ENCODE peak calls at places on chromosomes 16 and 17, in five cellular contexts. D is IMR-90, Y is H1, Q is mesenchymal stem cell, S is H9. F is an unnamed sample.

GRCh38 chr16:49490321-49490705 is 116.7 kb downstream of the C16orf78 start:
- DNase-seq in S (no peak), Q (no peak), D (no peak), Y (no peak), F (no peak)

GRCh38 chr17:12098568-12098967 is 77.9 kb downstream of the MAP2K4 start:
- DNase-seq in Q (no peak), Y (no peak), D (no peak), S (no peak), F (no peak)

GRCh38 chr17:33968350-33969044 is 286.6 kb upstream of the CCL2 start:
- DNase-seq in D (no peak), Q (no peak), S (peak), Y (no peak), F (no peak)

GRCh38 chr17:66468241-66469087 is 166.1 kb downstream of the PRKCA start:
- DNase-seq in D (peak), S (no peak), Y (no peak), Q (peak), F (no peak)

GRCh38 chr17:2718150-2718938 is 6.8 kb upstream of the CLUH start:
- DNase-seq in S (no peak), Q (no peak), Y (no peak), D (no peak), F (no peak)

GRCh38 chr17:77884019-77884418 is 74.5 kb upstream of the TNRC6C start:
- DNase-seq in Y (no peak), Q (peak), D (peak), S (peak), F (peak)

GRCh38 chr16:768428-768827 is 7.9 kb downstream of the MSLN start:
- DNase-seq in Q (no peak), Y (no peak), S (no peak), D (no peak), F (no peak)

GRCh38 chr16:84569382-84569987 is 48.4 kb downstream of the COTL1 start:
- DNase-seq in Q (no peak), D (no peak), S (no peak), Y (no peak), F (no peak)

GRCh38 chr16:14489460-14489859 is 140.6 kb downstream of the PARN start:
- DNase-seq in Y (no peak), D (peak), Q (peak), S (peak), F (no peak)

GRCh38 chr16:57559075-57559790 is 16.8 kb downstream of the ADGRG5 start:
- DNase-seq in D (no peak), S (no peak), Y (no peak), Q (no peak), F (no peak)

GRCh38 chr17:50903604-50904521 is 37.7 kb upstream of the TOB1 start:
- DNase-seq in Y (no peak), S (no peak), Q (peak), D (peak), F (no peak)

GRCh38 chr17:72118588-72119279 is 2.1 kb upstream of the SOX9 start:
- DNase-seq in Q (peak), D (peak), S (peak), Y (no peak), F (peak)

GRCh38 chr17:76383645-76384221 is 676 bp upstream of the SPHK1 start:
- DNase-seq in Q (peak), D (peak), Y (no peak), S (peak), F (peak)

GRCh38 chr17:28523186-28523585 is 17.0 kb downstream of the FOXN1 start:
- DNase-seq in S (no peak), D (no peak), Y (no peak), Q (no peak), F (no peak)

GRCh38 chr17:16107165-16107770 is 107.6 kb downstream of the TTC19 start:
- DNase-seq in Y (no peak), Q (peak), D (no peak), S (no peak), F (no peak)

GRCh38 chr17:21228845-21229244 is 14.9 kb upstream of the TMEM11 start:
- DNase-seq in D (no peak), Q (no peak), S (no peak), Y (no peak), F (no peak)

GRCh38 chr16:88768041-88768876 is 16.8 kb downstream of the PIEZO1 start:
- DNase-seq in Y (no peak), S (no peak), Q (peak), D (peak), F (no peak)

GRCh38 chr17:41959030-41959335 is 7.6 kb upstream of the CNP start:
- DNase-seq in Q (no peak), S (no peak), D (peak), Y (no peak), F (no peak)

GRCh38 chr16:24698314-24698713 is 31.1 kb upstream of the TNRC6A start:
- DNase-seq in Y (no peak), S (no peak), Q (no peak), D (no peak), F (no peak)

GRCh38 chr16:32116080-32116479 is 137.0 kb upstream of the TP53TG3D start:
- DNase-seq in D (no peak), S (no peak), Q (no peak), Y (no peak), F (no peak)

GRCh38 chr16:83980794-83981193 is 12.8 kb downstream of the NECAB2 start:
- DNase-seq in S (no peak), Q (no peak), Y (no peak), D (no peak), F (no peak)

GRCh38 chr16:87371261-87371866 is 12.2 kb downstream of the FBXO31 start:
- DNase-seq in D (no peak), S (no peak), Y (no peak), Q (peak), F (no peak)

GRCh38 chr17:50603340-50603739 is 31.3 kb upstream of the ABCC3 start:
- DNase-seq in S (peak), D (no peak), Y (no peak), Q (no peak), F (no peak)

GRCh38 chr16:59058261-59058660 is 324.1 kb upstream of the GOT2 start:
- DNase-seq in D (no peak), Y (no peak), S (no peak), Q (no peak), F (no peak)

GRCh38 chr17:74182041-74182783 is 21.3 kb upstream of the RPL38 start:
- DNase-seq in Q (no peak), D (no peak), S (no peak), Y (no peak), F (no peak)

GRCh38 chr17:35447494-35447893 is 1.1 kb downstream of the SLFN13 start:
- DNase-seq in D (no peak), Y (no peak), S (no peak), Q (no peak), F (no peak)

GRCh38 chr17:82315703-82316358 is 1.6 kb downstream of the CD7 start:
- DNase-seq in S (no peak), Y (no peak), D (no peak), Q (no peak), F (no peak)

GRCh38 chr16:68752602-68753001 is 15.5 kb downstream of the CDH1 start:
- DNase-seq in S (no peak), Y (no peak), Q (no peak), D (no peak), F (no peak)

GRCh38 chr17:28346199-28346580 is 10.6 kb downstream of the TNFAIP1 start:
- DNase-seq in S (no peak), Q (no peak), D (no peak), Y (no peak), F (no peak)

DNA sequence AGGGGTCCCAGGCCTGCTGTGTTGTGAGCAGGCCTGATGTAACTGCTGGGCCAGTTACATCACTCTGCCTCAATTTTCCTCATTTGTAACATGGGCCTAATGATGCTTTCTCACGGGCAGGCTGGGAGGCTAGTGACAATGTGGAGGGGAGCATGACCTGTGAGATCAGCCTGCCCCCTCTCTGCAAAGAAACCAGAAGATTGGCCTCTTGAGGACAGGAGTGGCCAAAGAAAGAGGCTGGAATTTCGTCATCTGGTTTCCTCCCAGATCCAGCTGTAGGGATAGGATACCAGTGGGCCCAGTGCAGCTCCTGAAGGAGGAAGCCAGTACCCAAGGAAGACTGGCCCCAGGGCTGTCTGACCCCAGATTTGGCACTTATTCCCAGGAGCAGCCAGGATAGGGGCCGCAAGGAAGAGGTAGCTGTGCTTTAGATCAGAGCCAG is 615 bp upstream of the SREBF1 start:
- DNase-seq in S (peak), Q (peak), Y (no peak), D (peak), F (no peak)
- H2BK15ac ChIP-seq in S (no peak), Q (peak), Y (peak), D (peak), F (peak)

DNA sequence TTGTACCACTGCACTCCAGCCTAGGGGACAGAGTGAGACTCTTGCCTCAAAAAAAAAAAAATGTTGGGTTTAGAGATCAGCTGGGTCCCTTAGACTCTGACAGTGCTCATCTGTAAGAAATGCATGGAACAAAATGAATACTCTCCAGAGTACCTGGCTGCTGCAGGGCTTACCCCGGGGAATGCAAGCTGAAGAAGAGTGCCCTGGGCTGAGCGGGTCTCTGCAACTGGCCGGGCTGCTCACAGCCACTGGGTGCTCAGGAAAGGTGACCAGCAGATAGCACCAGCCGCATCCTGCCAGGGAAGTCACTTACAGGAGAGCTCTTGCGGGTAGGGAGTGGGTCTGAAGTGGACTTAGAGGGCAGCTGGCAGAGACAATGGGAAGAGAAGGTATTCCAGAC is 82.1 kb downstream of the GAS7 start:
- DNase-seq in Q (no peak), S (no peak), D (no peak), Y (no peak), F (no peak)
- H2BK15ac ChIP-seq in Q (no peak), S (no peak), D (peak), Y (peak), F (no peak)

GRCh38 chr16:11328172-11329079 is 16.8 kb upstream of the RMI2 start:
- DNase-seq in S (peak), Q (peak), Y (peak), D (peak), F (peak)
- H2BK15ac ChIP-seq in S (no peak), Q (peak), Y (peak), D (peak), F (no peak)

DNA sequence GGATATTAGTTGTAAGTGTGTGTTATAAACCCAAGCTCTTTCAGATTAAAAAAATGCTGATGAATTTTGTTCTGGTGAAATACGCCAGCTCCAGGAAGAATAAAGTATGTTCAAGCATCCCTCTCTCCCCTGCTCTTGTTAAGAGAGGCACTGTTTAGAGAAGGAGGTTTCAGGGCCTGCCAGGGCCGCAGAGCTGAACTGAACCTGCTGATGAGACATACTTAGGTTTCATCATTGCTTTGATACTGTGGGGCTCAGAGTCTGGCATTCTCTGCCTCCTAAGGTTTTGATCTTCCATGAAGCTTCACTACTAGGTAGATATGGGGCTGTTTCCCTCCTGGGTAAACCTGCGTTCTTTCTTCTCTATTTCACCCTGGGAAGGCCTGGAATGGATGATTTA is 175.3 kb upstream of the FAM20A start:
- DNase-seq in S (no peak), Y (no peak), D (peak), Q (peak), F (no peak)
- H2BK15ac ChIP-seq in S (no peak), Y (no peak), D (no peak), Q (no peak), F (no peak)

DNA sequence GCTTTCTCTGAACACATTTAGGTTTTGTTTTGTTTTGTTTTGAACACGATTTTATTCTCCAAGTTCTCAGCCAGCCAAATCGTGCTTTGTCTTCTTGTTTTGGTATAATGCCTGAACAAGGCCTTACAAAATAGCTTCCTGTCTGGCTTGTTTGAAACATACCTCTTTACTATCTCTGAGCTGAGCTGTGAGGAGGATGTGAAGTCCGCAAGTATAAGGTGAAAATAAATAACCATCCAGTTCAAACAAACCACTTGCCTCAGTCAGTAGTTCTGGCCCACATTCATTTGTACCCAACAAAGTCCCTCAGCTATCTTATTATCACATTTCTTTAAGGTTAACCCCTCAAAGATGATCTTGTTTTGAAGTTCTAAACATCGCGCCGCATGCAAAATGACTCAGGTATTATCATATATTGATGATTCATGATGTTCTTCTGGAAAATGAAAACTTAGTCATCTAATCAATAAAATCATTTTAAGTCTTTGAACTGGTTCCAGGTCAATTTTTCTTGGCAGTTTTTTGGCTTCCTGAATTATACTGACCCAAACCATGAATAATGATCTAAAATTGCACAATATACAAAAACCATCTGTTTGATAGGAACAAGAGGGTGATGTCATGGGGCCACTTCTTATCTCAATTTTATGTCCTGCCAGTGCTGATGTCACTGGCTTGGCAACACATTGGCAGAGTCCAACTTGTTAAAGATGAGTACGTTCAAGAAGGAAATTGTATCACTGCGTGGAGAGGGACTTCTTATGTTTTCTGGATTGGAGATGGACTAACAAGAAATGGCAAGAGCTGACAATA is 694.3 kb downstream of the KCNJ2 start:
- DNase-seq in S (no peak), D (peak), Y (no peak), Q (no peak), F (no peak)
- H2BK15ac ChIP-seq in S (no peak), D (no peak), Y (no peak), Q (no peak), F (no peak)

GRCh38 chr17:59830846-59831486 is 61.8 kb downstream of the TUBD1 start:
- DNase-seq in S (no peak), Y (no peak), Q (peak), D (no peak), F (no peak)

GRCh38 chr17:59828478-59828760 is 64.3 kb downstream of the TUBD1 start:
- DNase-seq in Y (no peak), Q (no peak), D (no peak), S (no peak), F (no peak)

GRCh38 chr17:59827721-59828477 is 64.8 kb downstream of the TUBD1 start:
- DNase-seq in S (no peak), D (no peak), Y (no peak), Q (peak), F (no peak)

GRCh38 chr17:59829217-59830006 is 63.3 kb downstream of the TUBD1 start:
- DNase-seq in S (no peak), Y (no peak), Q (peak), D (peak), F (no peak)

DNA sequence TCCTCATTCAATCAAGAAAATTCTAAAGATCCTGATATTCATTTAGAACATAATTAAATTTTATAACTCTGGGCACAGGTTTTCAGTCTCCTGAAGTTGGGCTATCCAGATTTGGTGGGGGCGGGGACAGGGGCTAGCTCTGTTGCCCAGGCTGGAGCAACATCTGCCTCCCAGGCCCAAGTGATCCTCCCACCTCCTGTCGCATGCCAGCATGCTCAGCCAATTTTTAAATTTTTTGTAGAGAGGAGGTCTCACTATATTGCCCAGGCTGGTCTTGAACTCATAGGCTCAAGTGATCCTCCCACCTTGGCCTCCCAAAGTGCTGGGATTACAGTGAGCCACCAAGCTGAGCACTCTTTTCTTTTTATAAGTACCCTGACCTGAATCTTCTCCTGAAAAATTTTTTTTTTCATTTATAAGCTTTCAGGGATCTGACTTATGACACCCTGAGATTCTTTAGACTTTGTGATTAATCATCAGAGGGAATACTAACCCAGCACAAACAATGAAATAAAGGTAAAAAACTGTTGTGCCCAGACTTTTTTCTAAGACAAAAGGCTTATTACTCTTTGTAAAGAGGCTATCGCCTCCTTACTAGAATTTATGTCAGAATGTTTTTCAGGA is 62.6 kb downstream of the TUBD1 start:
- DNase-seq in Y (no peak), S (no peak), D (peak), Q (peak), F (no peak)
- H2BK15ac ChIP-seq in Y (no peak), S (no peak), D (peak), Q (peak), F (no peak)

GRCh38 chr16:19331794-19332193 is 46.3 kb downstream of the CLEC19A start:
- DNase-seq in Q (no peak), D (no peak), S (no peak), Y (no peak), F (no peak)
- H2BK15ac ChIP-seq in Q (no peak), D (no peak), S (no peak), Y (no peak), F (no peak)

GRCh38 chr16:65845466-65846209 is 520.9 kb upstream of the CDH5 start:
- DNase-seq in Y (no peak), S (no peak), D (peak), Q (peak), F (no peak)
- H2BK15ac ChIP-seq in Y (no peak), S (no peak), D (no peak), Q (no peak), F (no peak)

F was measured in neuronal stem cell.